ENCODE peak calls at places on chromosome 2, in ten cellular contexts. K is endothelial cell; Z is CD8-positive, alpha-beta T cell; F is GM12878; X is AG09309; Y is cardiac muscle cell; I is heart left ventricle; S is hepatocyte; R is neural progenitor cell; N is MCF 10A. T is an unnamed sample.

GRCh38 chr2:237391140-237391539 is 22.8 kb downstream of the COL6A3 start:
- DNase-seq in K (no peak), Z (no peak), F (no peak), X (no peak), Y (no peak), I (no peak), S (no peak), R (no peak), N (no peak), T (no peak)

GRCh38 chr2:135799738-135800137 is 37.2 kb downstream of the LCT start:
- DNase-seq in K (no peak), Z (no peak), F (no peak), X (no peak), Y (no peak), I (no peak), S (no peak), R (no peak), N (no peak), T (no peak)

GRCh38 chr2:237291138-237291792 is 122.7 kb downstream of the COL6A3 start:
- DNase-seq in K (no peak), Z (no peak), F (no peak), X (peak), Y (peak), I (peak), S (peak), R (no peak), N (peak), T (peak)

GRCh38 chr2:37573818-37574388 is 97.5 kb downstream of the CDC42EP3 start:
- DNase-seq in K (no peak), Z (no peak), F (peak), X (no peak), Y (no peak), I (no peak), S (no peak), R (no peak), N (no peak), T (no peak)

GRCh38 chr2:96764253-96764637 is 3.5 kb downstream of the CNNM4 start:
- DNase-seq in K (no peak), Z (no peak), F (no peak), X (no peak), Y (peak), I (no peak), S (peak), R (peak), N (no peak), T (no peak)

GRCh38 chr2:181352158-181352557 is 105.0 kb upstream of the ITGA4 start:
- DNase-seq in K (no peak), Z (no peak), F (no peak), X (no peak), Y (no peak), I (no peak), S (no peak), R (no peak), N (no peak), T (no peak)

GRCh38 chr2:203347375-203347774 is 19.2 kb downstream of the ABI2 start:
- DNase-seq in K (no peak), Z (no peak), F (no peak), X (no peak), Y (no peak), I (no peak), S (no peak), R (no peak), N (no peak), T (no peak)

GRCh38 chr2:213125646-213126347 is 25.6 kb downstream of the IKZF2 start:
- DNase-seq in K (no peak), Z (no peak), F (no peak), X (no peak), Y (no peak), I (no peak), S (no peak), R (no peak), N (no peak), T (no peak)

GRCh38 chr2:226799976-226800940 is 638 bp upstream of the IRS1 start:
- DNase-seq in K (no peak), Z (no peak), F (no peak), X (no peak), Y (no peak), I (peak), S (peak), R (peak), N (no peak), T (no peak)

GRCh38 chr2:207091175-207091574 is 74.6 kb downstream of the KLF7 start:
- DNase-seq in K (no peak), Z (no peak), F (no peak), X (no peak), Y (peak), I (no peak), S (no peak), R (no peak), N (no peak), T (no peak)

GRCh38 chr2:113700186-113700841 is 56.1 kb downstream of the SLC35F5 start:
- DNase-seq in K (no peak), Z (peak), F (peak), X (no peak), Y (peak), I (peak), S (no peak), R (no peak), N (no peak), T (peak)

GRCh38 chr2:127597984-127598380 is 48.0 kb upstream of the GPR17 start:
- DNase-seq in K (no peak), Z (no peak), F (no peak), X (no peak), Y (no peak), I (no peak), S (no peak), R (no peak), N (peak), T (no peak)

GRCh38 chr2:204004912-204005311 is 68.3 kb downstream of the ICOS start:
- DNase-seq in K (no peak), Z (no peak), F (no peak), X (no peak), Y (no peak), I (no peak), S (no peak), R (no peak), N (no peak), T (no peak)

GRCh38 chr2:1788478-1788959 is 44.2 kb upstream of the PXDN start:
- DNase-seq in K (no peak), Z (no peak), F (no peak), X (no peak), Y (no peak), I (no peak), S (no peak), R (no peak), N (no peak), T (no peak)

GRCh38 chr2:171347591-171348032 is 86.2 kb downstream of the METTL8 start:
- DNase-seq in K (no peak), Z (no peak), F (no peak), X (peak), Y (peak), I (no peak), S (peak), R (no peak), N (peak), T (no peak)

GRCh38 chr2:64615206-64615763 is 38.4 kb downstream of the SERTAD2 start:
- DNase-seq in K (no peak), Z (no peak), F (no peak), X (no peak), Y (no peak), I (no peak), S (no peak), R (no peak), N (no peak), T (no peak)

GRCh38 chr2:42840760-42841159 is 48.4 kb upstream of the HAAO start:
- DNase-seq in K (no peak), Z (no peak), F (no peak), X (no peak), Y (no peak), I (no peak), S (no peak), R (no peak), N (no peak), T (no peak)

GRCh38 chr2:232876071-232876977 is 6.3 kb downstream of the SNORC start:
- DNase-seq in K (peak), Z (no peak), F (no peak), X (no peak), Y (peak), I (no peak), S (peak), R (peak), N (no peak), T (no peak)

GRCh38 chr2:227493524-227493923 is 21.6 kb downstream of the AGFG1 start:
- DNase-seq in K (no peak), Z (no peak), F (no peak), X (no peak), Y (no peak), I (no peak), S (no peak), R (no peak), N (no peak), T (no peak)

GRCh38 chr2:50951416-50951815 is 80.5 kb downstream of the NRXN1 start:
- DNase-seq in K (no peak), Z (no peak), F (no peak), X (no peak), Y (no peak), I (no peak), S (no peak), R (no peak), N (peak), T (no peak)

GRCh38 chr2:230160112-230160660 is 59.6 kb downstream of the SP110 start:
- DNase-seq in K (peak), Z (peak), F (peak), X (no peak), Y (peak), I (peak), S (peak), R (peak), N (peak), T (no peak)

GRCh38 chr2:241228081-241228859 is 39.8 kb downstream of the ANO7 start:
- DNase-seq in K (no peak), Z (no peak), F (no peak), X (no peak), Y (no peak), I (no peak), S (no peak), R (no peak), N (no peak), T (no peak)

GRCh38 chr2:223500690-223501089 is 101.5 kb downstream of the SCG2 start:
- DNase-seq in K (no peak), Z (no peak), F (no peak), X (no peak), Y (no peak), I (no peak), S (no peak), R (no peak), N (no peak), T (no peak)

GRCh38 chr2:100641115-100641415 is 78.3 kb downstream of the PDCL3 start:
- DNase-seq in K (no peak), Z (no peak), F (no peak), X (no peak), Y (no peak), I (no peak), S (no peak), R (no peak), N (no peak), T (no peak)

GRCh38 chr2:28369355-28369754 is 23.3 kb upstream of the FOSL2 start:
- DNase-seq in K (no peak), Z (no peak), F (no peak), X (no peak), Y (no peak), I (no peak), S (no peak), R (no peak), N (no peak), T (no peak)

GRCh38 chr2:72917875-72918660 is 749 bp downstream of the EMX1 start:
- DNase-seq in K (no peak), Z (no peak), F (no peak), X (no peak), Y (peak), I (no peak), S (no peak), R (peak), N (no peak), T (no peak)

GRCh38 chr2:171416009-171416926 is 17.5 kb downstream of the METTL8 start:
- DNase-seq in K (peak), Z (peak), F (peak), X (peak), Y (peak), I (peak), S (peak), R (peak), N (peak), T (peak)

GRCh38 chr2:86028763-86029381 is 76.8 kb downstream of the POLR1A start:
- DNase-seq in K (no peak), Z (no peak), F (no peak), X (no peak), Y (peak), I (peak), S (no peak), R (no peak), N (no peak), T (no peak)

GRCh38 chr2:132588576-132588975 is 81.4 kb downstream of the LYPD1 start:
- DNase-seq in K (no peak), Z (no peak), F (no peak), X (no peak), Y (no peak), I (no peak), S (peak), R (no peak), N (no peak), T (no peak)

GRCh38 chr2:73376681-73377080 is 9.0 kb upstream of the ALMS1 start:
- DNase-seq in K (no peak), Z (no peak), F (no peak), X (no peak), Y (no peak), I (no peak), S (no peak), R (no peak), N (no peak), T (no peak)

GRCh38 chr2:237859533-237860272 is at the start of gene RAMP1:
- DNase-seq in K (peak), Z (no peak), F (no peak), X (no peak), Y (peak), I (peak), S (peak), R (peak), N (no peak), T (no peak)

GRCh38 chr2:36952748-36953197 is 13.6 kb downstream of the STRN start:
- DNase-seq in K (no peak), Z (no peak), F (no peak), X (no peak), Y (no peak), I (no peak), S (no peak), R (no peak), N (peak), T (no peak)

GRCh38 chr2:215826838-215827441 is 186.4 kb downstream of the MREG start:
- DNase-seq in K (no peak), Z (no peak), F (no peak), X (no peak), Y (peak), I (no peak), S (no peak), R (no peak), N (no peak), T (no peak)

GRCh38 chr2:231270221-231271114 is 72.0 kb downstream of the ARMC9 start:
- DNase-seq in K (no peak), Z (no peak), F (no peak), X (no peak), Y (no peak), I (no peak), S (peak), R (no peak), N (no peak), T (no peak)

GRCh38 chr2:106339608-106340007 is 128.6 kb downstream of the RGPD3 start:
- DNase-seq in K (no peak), Z (no peak), F (no peak), X (no peak), Y (no peak), I (no peak), S (no peak), R (no peak), N (no peak), T (no peak)

GRCh38 chr2:21754164-21754788 is 630.5 kb downstream of the TDRD15 start:
- DNase-seq in K (no peak), Z (no peak), F (no peak), X (no peak), Y (peak), I (peak), S (no peak), R (no peak), N (no peak), T (no peak)

GRCh38 chr2:142170847-142171246 is 40.0 kb upstream of the LRP1B start:
- DNase-seq in K (no peak), Z (no peak), F (no peak), X (no peak), Y (no peak), I (no peak), S (no peak), R (no peak), N (no peak), T (no peak)

GRCh38 chr2:142165790-142166189 is 35.0 kb upstream of the LRP1B start:
- DNase-seq in K (peak), Z (no peak), F (peak), X (no peak), Y (peak), I (no peak), S (peak), R (peak), N (peak), T (no peak)
- TF ChIP-seq CTCF in K (no peak), Z (no peak), F (peak), X (peak), Y (peak), I (no peak), S (peak), R (peak), N (peak), T (no peak)

DNA sequence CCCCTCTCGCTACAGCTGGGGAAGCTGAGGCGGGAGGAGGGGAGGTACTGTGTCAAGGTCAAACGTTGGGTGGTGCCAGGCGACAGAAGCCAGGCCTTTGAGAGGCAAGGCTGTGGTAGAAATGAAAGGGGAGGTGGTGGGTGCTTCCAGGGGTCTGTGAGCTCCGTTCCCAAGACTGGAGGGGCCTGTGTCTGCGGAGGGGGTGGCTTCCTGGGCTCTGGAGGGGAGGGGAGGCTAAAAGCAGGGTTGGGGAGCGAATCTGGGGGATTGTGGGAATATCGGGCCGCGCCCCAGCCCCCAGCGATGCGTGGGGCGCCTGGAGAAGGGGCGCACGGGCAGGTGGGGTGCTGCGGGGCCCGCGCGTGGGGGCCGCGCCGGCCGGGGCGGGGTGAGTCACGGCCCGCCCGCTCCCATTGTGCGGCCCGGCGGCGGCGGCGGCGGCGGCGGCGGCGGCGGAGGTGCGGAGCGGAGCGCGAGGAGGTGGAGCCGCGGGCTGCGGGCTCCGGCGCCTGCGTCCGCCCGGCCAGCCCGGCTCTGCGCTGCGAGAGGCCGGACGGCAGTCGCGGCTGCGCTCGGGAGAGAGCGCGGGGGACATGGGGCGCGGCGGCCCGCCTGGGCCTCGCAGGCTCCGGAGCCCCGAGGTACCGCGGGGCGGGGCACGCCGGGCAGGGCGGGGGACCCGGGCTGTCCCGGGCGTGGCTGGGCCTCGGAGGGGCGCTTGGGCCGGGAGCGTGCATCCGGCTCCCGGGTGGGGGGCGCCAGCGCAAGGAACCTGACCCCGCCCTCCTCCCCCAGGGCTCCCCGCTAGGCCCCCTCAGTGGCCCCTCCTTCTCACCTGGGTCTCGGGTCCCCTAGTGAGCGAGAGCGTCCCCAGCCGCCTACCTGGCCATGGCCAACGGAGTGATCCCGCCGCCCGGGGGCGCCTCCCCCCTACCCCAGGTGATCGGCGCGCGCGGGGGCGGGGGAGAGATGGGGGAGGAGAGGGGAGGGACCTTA is at the start of gene SLC4A3:
- DNase-seq in K (peak), Z (no peak), F (no peak), X (no peak), Y (peak), I (peak), S (peak), R (peak), N (peak), T (no peak)
- TF ChIP-seq CTCF in K (no peak), Z (no peak), F (no peak), X (no peak), Y (no peak), I (no peak), S (peak), R (peak), N (no peak), T (no peak)

GRCh38 chr2:166184789-166185188 is 57.0 kb upstream of the SCN1A start:
- DNase-seq in K (no peak), Z (no peak), F (no peak), X (no peak), Y (no peak), I (no peak), S (peak), R (no peak), N (peak), T (no peak)

GRCh38 chr2:166181813-166182154 is 54.0 kb upstream of the SCN1A start:
- DNase-seq in K (no peak), Z (no peak), F (no peak), X (no peak), Y (no peak), I (no peak), S (no peak), R (no peak), N (no peak), T (no peak)

GRCh38 chr2:166179201-166179600 is 51.4 kb upstream of the SCN1A start:
- DNase-seq in K (no peak), Z (no peak), F (no peak), X (no peak), Y (no peak), I (no peak), S (no peak), R (no peak), N (no peak), T (no peak)

DNA sequence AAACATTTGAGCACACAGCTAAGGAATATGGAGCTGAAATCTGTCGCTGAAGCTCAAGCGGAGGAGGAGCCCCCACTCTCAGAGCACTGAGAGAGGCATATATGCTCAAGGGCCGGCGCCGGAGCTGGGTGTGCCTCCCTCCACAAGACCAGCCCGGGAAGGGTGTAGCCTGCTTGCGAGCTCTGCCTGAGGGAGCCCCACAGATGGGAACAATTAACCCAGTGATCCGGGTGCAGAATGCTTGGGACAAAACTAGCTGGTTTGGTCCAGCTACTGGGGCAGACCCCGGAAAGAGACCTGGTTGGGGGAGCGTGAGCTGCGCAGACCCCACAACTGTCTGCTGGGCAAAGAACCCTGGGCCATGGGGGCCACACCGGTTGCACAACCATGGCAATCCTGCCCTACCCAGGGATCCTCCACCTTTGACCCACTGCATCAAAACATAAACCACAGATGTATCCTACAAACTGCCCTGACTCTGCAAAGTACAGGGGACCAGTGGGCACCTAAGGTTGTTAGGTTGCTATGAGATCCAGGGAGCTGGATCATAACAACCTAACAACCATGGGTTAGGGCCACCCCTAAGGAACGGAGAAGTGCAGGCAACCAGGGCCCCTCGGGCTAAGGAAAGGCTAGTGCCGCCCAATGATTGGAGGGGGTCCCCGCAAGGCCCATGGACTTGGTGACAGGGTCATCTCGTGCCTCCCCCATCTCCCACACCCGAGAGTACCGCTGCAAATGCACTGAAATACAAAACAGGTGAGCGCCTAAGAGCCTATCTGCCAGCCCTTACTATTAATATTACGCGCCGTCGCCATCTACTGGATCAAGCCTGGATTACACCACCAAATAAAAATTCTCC is 53.4 kb upstream of the SCN1A start:
- DNase-seq in K (peak), Z (no peak), F (no peak), X (peak), Y (peak), I (no peak), S (peak), R (peak), N (peak), T (no peak)
- TF ChIP-seq CTCF in K (peak), Z (no peak), F (peak), X (peak), Y (peak), I (peak), S (peak), R (peak), N (peak), T (peak)

GRCh38 chr2:6827516-6828298 is 38.0 kb downstream of the CMPK2 start:
- DNase-seq in K (no peak), Z (no peak), F (no peak), X (no peak), Y (no peak), I (no peak), S (peak), R (no peak), N (no peak), T (no peak)
- TF ChIP-seq CTCF in K (no peak), Z (no peak), F (no peak), X (no peak), Y (no peak), I (no peak), S (no peak), R (no peak), N (no peak), T (no peak)

GRCh38 chr2:116435648-116436047 is 1378.8 kb upstream of the DDX18 start:
- DNase-seq in K (no peak), Z (no peak), F (no peak), X (no peak), Y (no peak), I (no peak), S (no peak), R (peak), N (no peak), T (no peak)
- TF ChIP-seq CTCF in K (no peak), Z (no peak), F (no peak), X (no peak), Y (no peak), I (no peak), S (no peak), R (peak), N (peak), T (no peak)

GRCh38 chr2:200308421-200309295 is 2.2 kb downstream of the SPATS2L start:
- DNase-seq in K (no peak), Z (no peak), F (no peak), X (no peak), Y (peak), I (no peak), S (peak), R (peak), N (peak), T (no peak)
- TF ChIP-seq CTCF in K (no peak), Z (no peak), F (no peak), X (peak), Y (peak), I (no peak), S (peak), R (peak), N (no peak), T (no peak)